ENCODE peak calls at places on chromosomes 2 and 18, in four cellular contexts. O is BJ, V is fibroblast of mammary gland, Q is left lung. G is an unnamed sample.

GRCh38 chr18:58044370-58045264 is 591 bp downstream of the NEDD4L start:
- DNase-seq in O (no peak), V (peak), Q (peak), G (no peak)

GRCh38 chr2:25402477-25402876 is 60.8 kb upstream of the DNMT3A start:
- DNase-seq in O (no peak), V (no peak), Q (no peak), G (no peak)

GRCh38 chr2:124755386-124755785 is 730.3 kb downstream of the CNTNAP5 start:
- DNase-seq in O (peak), V (no peak), Q (no peak), G (no peak)

GRCh38 chr2:166344286-166345113 is 31.2 kb downstream of the SCN9A start:
- DNase-seq in O (peak), V (peak), Q (no peak), G (peak)

GRCh38 chr2:219433666-219434467 is 776 bp upstream of the SPEG start:
- DNase-seq in O (no peak), V (peak), Q (no peak), G (peak)

GRCh38 chr2:182048621-182049020 is 63.0 kb downstream of the PPP1R1C start:
- DNase-seq in O (no peak), V (no peak), Q (no peak), G (no peak)

GRCh38 chr2:221896505-221897151 is 324.5 kb upstream of the EPHA4 start:
- DNase-seq in O (no peak), V (peak), Q (peak), G (peak)

GRCh38 chr2:9163306-9164111 is 43.1 kb upstream of the ASAP2 start:
- DNase-seq in O (peak), V (peak), Q (no peak), G (no peak)

GRCh38 chr2:41947701-41948396 is 100.0 kb upstream of the PKDCC start:
- DNase-seq in O (no peak), V (no peak), Q (no peak), G (no peak)

GRCh38 chr2:55112229-55113016 is 62.2 kb upstream of the RTN4 start:
- DNase-seq in O (no peak), V (peak), Q (peak), G (peak)

GRCh38 chr2:162824319-162824718 is 14.2 kb downstream of the KCNH7 start:
- DNase-seq in O (no peak), V (no peak), Q (no peak), G (no peak)

GRCh38 chr18:25814841-25815458 is 275.5 kb downstream of the SS18 start:
- DNase-seq in O (no peak), V (no peak), Q (no peak), G (no peak)

GRCh38 chr2:186595219-186595618 is 5.4 kb downstream of the ITGAV start:
- DNase-seq in O (no peak), V (peak), Q (no peak), G (no peak)

GRCh38 chr2:201880620-201881381 is 74.5 kb downstream of the CDK15 start:
- DNase-seq in O (peak), V (peak), Q (no peak), G (no peak)

GRCh38 chr18:53755914-53756606 is 468.4 kb downstream of the MBD2 start:
- DNase-seq in O (no peak), V (no peak), Q (peak), G (no peak)

GRCh38 chr2:206353685-206354084 is 79.2 kb downstream of the ZDBF2 start:
- DNase-seq in O (no peak), V (peak), Q (no peak), G (no peak)

GRCh38 chr2:235330775-235331438 is 162.9 kb upstream of the AGAP1 start:
- DNase-seq in O (peak), V (peak), Q (no peak), G (peak)

GRCh38 chr2:9972621-9973445 is 21.3 kb downstream of the GRHL1 start:
- DNase-seq in O (no peak), V (peak), Q (no peak), G (peak)

GRCh38 chr2:128321784-128322650 is 3.3 kb upstream of the HS6ST1 start:
- DNase-seq in O (no peak), V (peak), Q (peak), G (no peak)

GRCh38 chr2:160502478-160502877 is 8.9 kb upstream of the RBMS1 start:
- DNase-seq in O (no peak), V (no peak), Q (no peak), G (no peak)

GRCh38 chr2:113768770-113769169 is 12.3 kb upstream of the SLC35F5 start:
- DNase-seq in O (no peak), V (peak), Q (no peak), G (no peak)

GRCh38 chr2:70050631-70051425 is 36.4 kb upstream of the PCBP1 start:
- DNase-seq in O (no peak), V (no peak), Q (no peak), G (no peak)

GRCh38 chr2:42859006-42859552 is 66.7 kb upstream of the HAAO start:
- DNase-seq in O (no peak), V (peak), Q (no peak), G (no peak)

GRCh38 chr2:183037660-183038340 is 457 bp downstream of the NCKAP1 start:
- DNase-seq in O (no peak), V (peak), Q (peak), G (peak)

GRCh38 chr2:178363252-178363651 is 87.7 kb downstream of the PRKRA start:
- DNase-seq in O (no peak), V (peak), Q (no peak), G (peak)

GRCh38 chr2:43123486-43123885 is 102.9 kb downstream of the ZFP36L2 start:
- DNase-seq in O (no peak), V (no peak), Q (no peak), G (no peak)

GRCh38 chr2:224159345-224159928 is 120.4 kb upstream of the SERPINE2 start:
- DNase-seq in O (no peak), V (no peak), Q (no peak), G (no peak)
- H3K4me3 ChIP-seq in O (no peak), V (no peak), Q (no peak), G (no peak)

GRCh38 chr2:147364597-147364996 is 480.2 kb upstream of the ACVR2A start:
- DNase-seq in O (no peak), V (no peak), Q (no peak), G (no peak)
- H3K4me3 ChIP-seq in O (no peak), V (no peak), Q (no peak), G (no peak)

DNA sequence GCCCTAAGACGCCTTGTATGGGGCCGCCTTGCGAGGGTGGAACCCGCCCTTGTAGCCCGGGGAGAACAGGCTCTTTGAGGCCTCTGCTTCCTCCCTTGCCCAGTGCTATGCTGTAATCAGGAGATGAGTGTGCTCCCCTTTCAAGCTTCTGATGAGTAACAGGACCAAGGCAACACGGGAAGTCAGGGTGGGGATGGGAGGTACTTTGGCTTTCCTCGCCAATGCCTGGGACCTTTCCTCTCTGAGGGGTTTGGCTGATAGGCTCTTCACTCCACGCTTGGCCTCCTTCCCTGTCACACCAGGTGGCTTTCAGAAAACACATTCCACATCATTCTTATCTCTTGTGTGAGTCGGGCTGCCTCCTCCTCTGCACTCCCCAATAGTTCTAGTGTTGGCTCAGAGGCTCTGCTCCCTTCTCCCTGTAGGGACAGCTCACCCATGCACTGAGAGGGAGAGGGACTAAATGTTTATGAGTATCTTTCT is 223.7 kb upstream of the TRIB2 start:
- DNase-seq in O (no peak), V (peak), Q (peak), G (no peak)
- H3K4me3 ChIP-seq in O (no peak), V (no peak), Q (no peak), G (no peak)

GRCh38 chr2:48927355-48927754 is 171.8 kb upstream of the LHCGR start:
- DNase-seq in O (no peak), V (no peak), Q (no peak), G (no peak)
- H3K4me3 ChIP-seq in O (no peak), V (no peak), Q (no peak), G (no peak)

GRCh38 chr2:86301010-86301409 is 36.4 kb downstream of the REEP1 start:
- DNase-seq in O (no peak), V (no peak), Q (no peak), G (no peak)

GRCh38 chr2:86301711-86302202 is 35.7 kb downstream of the REEP1 start:
- DNase-seq in O (no peak), V (peak), Q (no peak), G (peak)

GRCh38 chr2:86298411-86299390 is 38.7 kb downstream of the REEP1 start:
- DNase-seq in O (no peak), V (peak), Q (no peak), G (no peak)

GRCh38 chr2:86302320-86302719 is 35.1 kb downstream of the REEP1 start:
- DNase-seq in O (no peak), V (peak), Q (no peak), G (no peak)

GRCh38 chr2:86300496-86300895 is 36.9 kb downstream of the REEP1 start:
- DNase-seq in O (no peak), V (peak), Q (no peak), G (no peak)
- H3K4me3 ChIP-seq in O (no peak), V (no peak), Q (no peak), G (no peak)

GRCh38 chr18:4638680-4639079 is 183.6 kb upstream of the DLGAP1 start:
- DNase-seq in O (no peak), V (no peak), Q (no peak), G (no peak)
- H3K4me3 ChIP-seq in O (no peak), V (no peak), Q (no peak), G (no peak)

GRCh38 chr2:240819404-240820013 is 510 bp downstream of the KIF1A start:
- DNase-seq in O (no peak), V (no peak), Q (no peak), G (no peak)

GRCh38 chr2:240816584-240817495 is 3.2 kb downstream of the KIF1A start:
- DNase-seq in O (no peak), V (no peak), Q (no peak), G (no peak)

GRCh38 chr2:240817496-240818292 is 2.3 kb downstream of the KIF1A start:
- DNase-seq in O (no peak), V (no peak), Q (peak), G (no peak)

GRCh38 chr2:240818543-240819403 is 1.2 kb downstream of the KIF1A start:
- DNase-seq in O (no peak), V (no peak), Q (peak), G (no peak)

DNA sequence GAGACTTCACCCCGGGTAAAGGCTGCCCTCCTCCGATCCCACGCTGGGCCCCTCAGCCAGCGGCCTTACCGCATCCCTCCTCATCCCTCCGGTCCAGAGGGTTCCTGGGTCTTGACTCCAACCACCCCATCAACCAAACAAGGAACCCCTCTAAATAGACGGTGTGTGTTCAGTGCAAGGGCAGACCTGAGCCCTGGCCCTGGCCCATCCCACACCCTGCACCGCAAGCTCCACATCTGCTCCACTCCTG is 1.8 kb downstream of the KIF1A start:
- DNase-seq in O (no peak), V (no peak), Q (no peak), G (no peak)
- H3K4me3 ChIP-seq in O (no peak), V (no peak), Q (no peak), G (no peak)

DNA sequence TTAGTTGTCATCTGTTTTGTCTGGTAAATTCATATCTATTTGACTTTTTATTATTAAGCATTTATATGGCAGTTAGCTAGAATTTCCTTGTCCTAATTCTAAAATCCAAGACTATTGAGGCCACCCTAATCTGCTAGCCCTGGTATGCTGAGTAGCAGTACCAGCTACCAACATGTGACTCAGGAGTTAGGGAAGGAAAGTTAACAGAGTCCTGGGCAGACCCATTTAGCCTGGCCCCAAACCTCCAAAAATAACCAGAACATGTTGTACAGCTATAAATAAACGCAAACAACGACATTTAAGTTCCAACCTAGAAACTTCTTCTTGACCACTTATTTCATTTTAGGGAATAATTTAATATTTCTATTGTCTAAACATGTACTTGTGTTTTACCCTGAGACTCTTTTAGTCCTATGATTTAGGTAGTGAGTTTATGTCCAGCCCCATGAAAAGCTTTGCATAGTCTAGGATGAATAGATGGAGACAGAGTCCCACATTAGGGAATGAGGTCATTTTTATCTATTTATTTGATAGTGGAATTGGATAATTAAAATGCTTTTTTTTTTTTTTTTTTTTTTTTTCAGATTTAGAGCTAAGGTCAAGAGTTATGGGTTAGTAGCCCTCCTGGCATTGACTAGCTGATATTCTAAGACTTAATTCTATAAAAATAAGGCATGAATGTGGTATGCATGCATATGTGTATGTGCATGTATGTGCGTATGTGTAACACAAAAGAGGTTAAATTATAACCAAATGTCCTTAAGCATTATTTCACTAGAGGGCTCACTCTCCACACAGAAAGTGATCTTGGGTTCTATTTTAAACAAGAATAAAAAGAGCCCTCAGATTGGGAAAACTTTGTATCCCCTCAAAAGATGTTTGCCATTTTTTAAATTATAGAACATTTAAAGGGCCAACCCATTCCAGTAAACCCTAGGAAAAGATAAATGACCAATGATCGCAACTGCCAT is 160.0 kb upstream of the MAPRE2 start:
- DNase-seq in O (no peak), V (peak), Q (no peak), G (no peak)
- H3K4me3 ChIP-seq in O (no peak), V (no peak), Q (no peak), G (no peak)

GRCh38 chr2:64730551-64731305 is 77.0 kb upstream of the SERTAD2 start:
- DNase-seq in O (no peak), V (peak), Q (no peak), G (no peak)
- H3K4me3 ChIP-seq in O (peak), V (peak), Q (peak), G (peak)